ENCODE peak calls at places on chromosome X, in nine cellular contexts. One of them, this sample, is unnamed.

GRCh38 chrX:1051421-1051820 is 161.0 kb downstream of the CRLF2 start:
- DNase-seq in mucosa of descending colon: no peak
- DNase-seq in PC-3: no peak
- DNase-seq in fibroblast of lung: no peak
- DNase-seq in cardiac fibroblast: no peak
- DNase-seq in left ventricle myocardium inferior: no peak
- DNase-seq in AG04450: no peak
- DNase-seq in right lobe of liver: no peak
- DNase-seq in heart left ventricle: no peak
- DNase-seq in this sample: no peak

GRCh38 chrX:57587607-57588006 is 4.2 kb upstream of the ZXDB start:
- DNase-seq in mucosa of descending colon: no peak
- DNase-seq in PC-3: no peak
- DNase-seq in fibroblast of lung: no peak
- DNase-seq in cardiac fibroblast: no peak
- DNase-seq in left ventricle myocardium inferior: no peak
- DNase-seq in AG04450: no peak
- DNase-seq in right lobe of liver: no peak
- DNase-seq in heart left ventricle: no peak
- DNase-seq in this sample: no peak

GRCh38 chrX:129496625-129497024 is 26.7 kb downstream of the SMARCA1 start:
- DNase-seq in mucosa of descending colon: no peak
- DNase-seq in PC-3: peak
- DNase-seq in fibroblast of lung: peak
- DNase-seq in cardiac fibroblast: peak
- DNase-seq in left ventricle myocardium inferior: no peak
- DNase-seq in AG04450: no peak
- DNase-seq in right lobe of liver: no peak
- DNase-seq in heart left ventricle: no peak
- DNase-seq in this sample: no peak

GRCh38 chrX:37685452-37686347 is at the start of gene XK:
- DNase-seq in mucosa of descending colon: peak
- DNase-seq in PC-3: peak
- DNase-seq in fibroblast of lung: peak
- DNase-seq in cardiac fibroblast: peak
- DNase-seq in left ventricle myocardium inferior: peak
- DNase-seq in AG04450: no peak
- DNase-seq in right lobe of liver: peak
- DNase-seq in heart left ventricle: peak
- DNase-seq in this sample: no peak

GRCh38 chrX:2654436-2655340 is 36.4 kb upstream of the CD99 start:
- DNase-seq in mucosa of descending colon: peak
- DNase-seq in PC-3: no peak
- DNase-seq in fibroblast of lung: no peak
- DNase-seq in cardiac fibroblast: no peak
- DNase-seq in left ventricle myocardium inferior: no peak
- DNase-seq in AG04450: no peak
- DNase-seq in right lobe of liver: peak
- DNase-seq in heart left ventricle: no peak
- DNase-seq in this sample: no peak

GRCh38 chrX:29478336-29479069 is 736.9 kb upstream of the MAGEB2 start:
- DNase-seq in mucosa of descending colon: no peak
- DNase-seq in PC-3: peak
- DNase-seq in fibroblast of lung: peak
- DNase-seq in cardiac fibroblast: peak
- DNase-seq in left ventricle myocardium inferior: no peak
- DNase-seq in AG04450: no peak
- DNase-seq in right lobe of liver: peak
- DNase-seq in heart left ventricle: no peak
- DNase-seq in this sample: no peak

GRCh38 chrX:130770615-130771014 is 132.4 kb downstream of the ENOX2 start:
- DNase-seq in mucosa of descending colon: no peak
- DNase-seq in PC-3: peak
- DNase-seq in fibroblast of lung: peak
- DNase-seq in cardiac fibroblast: peak
- DNase-seq in left ventricle myocardium inferior: no peak
- DNase-seq in AG04450: peak
- DNase-seq in right lobe of liver: no peak
- DNase-seq in heart left ventricle: no peak
- DNase-seq in this sample: peak

GRCh38 chrX:31186693-31187338 is 115.0 kb upstream of the FTHL17 start:
- DNase-seq in mucosa of descending colon: no peak
- DNase-seq in PC-3: no peak
- DNase-seq in fibroblast of lung: no peak
- DNase-seq in cardiac fibroblast: no peak
- DNase-seq in left ventricle myocardium inferior: no peak
- DNase-seq in AG04450: no peak
- DNase-seq in right lobe of liver: no peak
- DNase-seq in heart left ventricle: no peak
- DNase-seq in this sample: no peak

GRCh38 chrX:55026143-55026542 is 4.6 kb downstream of the ALAS2 start:
- DNase-seq in mucosa of descending colon: no peak
- DNase-seq in PC-3: peak
- DNase-seq in fibroblast of lung: peak
- DNase-seq in cardiac fibroblast: peak
- DNase-seq in left ventricle myocardium inferior: no peak
- DNase-seq in AG04450: no peak
- DNase-seq in right lobe of liver: no peak
- DNase-seq in heart left ventricle: no peak
- DNase-seq in this sample: no peak

GRCh38 chrX:134836497-134836968 is 154.3 kb upstream of the SMIM10 start:
- DNase-seq in mucosa of descending colon: no peak
- DNase-seq in PC-3: peak
- DNase-seq in fibroblast of lung: peak
- DNase-seq in cardiac fibroblast: peak
- DNase-seq in left ventricle myocardium inferior: no peak
- DNase-seq in AG04450: no peak
- DNase-seq in right lobe of liver: no peak
- DNase-seq in heart left ventricle: no peak
- DNase-seq in this sample: no peak

GRCh38 chrX:142250502-142250901 is 45.4 kb upstream of the MAGEC2 start:
- DNase-seq in mucosa of descending colon: no peak
- DNase-seq in PC-3: peak
- DNase-seq in fibroblast of lung: no peak
- DNase-seq in cardiac fibroblast: no peak
- DNase-seq in left ventricle myocardium inferior: no peak
- DNase-seq in AG04450: no peak
- DNase-seq in right lobe of liver: no peak
- DNase-seq in heart left ventricle: no peak
- DNase-seq in this sample: no peak

GRCh38 chrX:39247536-39247935 is 446.3 kb downstream of the MID1IP1 start:
- DNase-seq in mucosa of descending colon: no peak
- DNase-seq in PC-3: no peak
- DNase-seq in fibroblast of lung: no peak
- DNase-seq in cardiac fibroblast: no peak
- DNase-seq in left ventricle myocardium inferior: no peak
- DNase-seq in AG04450: no peak
- DNase-seq in right lobe of liver: no peak
- DNase-seq in heart left ventricle: no peak
- DNase-seq in this sample: no peak

GRCh38 chrX:39244146-39244545 is 442.9 kb downstream of the MID1IP1 start:
- DNase-seq in mucosa of descending colon: no peak
- DNase-seq in PC-3: no peak
- DNase-seq in fibroblast of lung: no peak
- DNase-seq in cardiac fibroblast: no peak
- DNase-seq in left ventricle myocardium inferior: no peak
- DNase-seq in AG04450: no peak
- DNase-seq in right lobe of liver: no peak
- DNase-seq in heart left ventricle: no peak
- DNase-seq in this sample: no peak

GRCh38 chrX:39245024-39245423 is 443.8 kb downstream of the MID1IP1 start:
- DNase-seq in mucosa of descending colon: no peak
- DNase-seq in PC-3: no peak
- DNase-seq in fibroblast of lung: no peak
- DNase-seq in cardiac fibroblast: no peak
- DNase-seq in left ventricle myocardium inferior: no peak
- DNase-seq in AG04450: no peak
- DNase-seq in right lobe of liver: no peak
- DNase-seq in heart left ventricle: no peak
- DNase-seq in this sample: no peak

GRCh38 chrX:39238017-39238416 is 436.8 kb downstream of the MID1IP1 start:
- DNase-seq in mucosa of descending colon: no peak
- DNase-seq in PC-3: no peak
- DNase-seq in fibroblast of lung: peak
- DNase-seq in cardiac fibroblast: no peak
- DNase-seq in left ventricle myocardium inferior: no peak
- DNase-seq in AG04450: no peak
- DNase-seq in right lobe of liver: no peak
- DNase-seq in heart left ventricle: no peak
- DNase-seq in this sample: no peak

GRCh38 chrX:39242187-39242586 is 440.9 kb downstream of the MID1IP1 start:
- DNase-seq in mucosa of descending colon: no peak
- DNase-seq in PC-3: peak
- DNase-seq in fibroblast of lung: peak
- DNase-seq in cardiac fibroblast: peak
- DNase-seq in left ventricle myocardium inferior: no peak
- DNase-seq in AG04450: no peak
- DNase-seq in right lobe of liver: no peak
- DNase-seq in heart left ventricle: no peak
- DNase-seq in this sample: no peak
- TF ChIP-seq CTCF in mucosa of descending colon: no peak
- TF ChIP-seq CTCF in PC-3: peak
- TF ChIP-seq CTCF in fibroblast of lung: peak
- TF ChIP-seq CTCF in cardiac fibroblast: peak
- TF ChIP-seq CTCF in left ventricle myocardium inferior: peak
- TF ChIP-seq CTCF in AG04450: peak
- TF ChIP-seq CTCF in right lobe of liver: peak
- TF ChIP-seq CTCF in heart left ventricle: peak
- TF ChIP-seq CTCF in this sample: peak

GRCh38 chrX:40201486-40201885 is 103.7 kb upstream of the BCOR start:
- DNase-seq in mucosa of descending colon: no peak
- DNase-seq in PC-3: no peak
- DNase-seq in fibroblast of lung: no peak
- DNase-seq in cardiac fibroblast: no peak
- DNase-seq in left ventricle myocardium inferior: no peak
- DNase-seq in AG04450: no peak
- DNase-seq in right lobe of liver: no peak
- DNase-seq in heart left ventricle: no peak
- DNase-seq in this sample: no peak

GRCh38 chrX:40207626-40208025 is 109.9 kb upstream of the BCOR start:
- DNase-seq in mucosa of descending colon: no peak
- DNase-seq in PC-3: peak
- DNase-seq in fibroblast of lung: peak
- DNase-seq in cardiac fibroblast: peak
- DNase-seq in left ventricle myocardium inferior: no peak
- DNase-seq in AG04450: no peak
- DNase-seq in right lobe of liver: no peak
- DNase-seq in heart left ventricle: no peak
- DNase-seq in this sample: no peak

GRCh38 chrX:40205471-40205870 is 107.7 kb upstream of the BCOR start:
- DNase-seq in mucosa of descending colon: peak
- DNase-seq in PC-3: no peak
- DNase-seq in fibroblast of lung: no peak
- DNase-seq in cardiac fibroblast: no peak
- DNase-seq in left ventricle myocardium inferior: no peak
- DNase-seq in AG04450: no peak
- DNase-seq in right lobe of liver: no peak
- DNase-seq in heart left ventricle: no peak
- DNase-seq in this sample: no peak

GRCh38 chrX:40199704-40200103 is 101.9 kb upstream of the BCOR start:
- DNase-seq in mucosa of descending colon: no peak
- DNase-seq in PC-3: peak
- DNase-seq in fibroblast of lung: no peak
- DNase-seq in cardiac fibroblast: no peak
- DNase-seq in left ventricle myocardium inferior: no peak
- DNase-seq in AG04450: no peak
- DNase-seq in right lobe of liver: no peak
- DNase-seq in heart left ventricle: no peak
- DNase-seq in this sample: no peak

GRCh38 chrX:40202456-40202855 is 104.7 kb upstream of the BCOR start:
- DNase-seq in mucosa of descending colon: no peak
- DNase-seq in PC-3: no peak
- DNase-seq in fibroblast of lung: no peak
- DNase-seq in cardiac fibroblast: no peak
- DNase-seq in left ventricle myocardium inferior: no peak
- DNase-seq in AG04450: no peak
- DNase-seq in right lobe of liver: no peak
- DNase-seq in heart left ventricle: no peak
- DNase-seq in this sample: no peak
- H3K4me3 ChIP-seq in mucosa of descending colon: no peak
- H3K4me3 ChIP-seq in PC-3: no peak
- H3K4me3 ChIP-seq in fibroblast of lung: no peak
- H3K4me3 ChIP-seq in cardiac fibroblast: no peak
- H3K4me3 ChIP-seq in left ventricle myocardium inferior: no peak
- H3K4me3 ChIP-seq in AG04450: no peak
- H3K4me3 ChIP-seq in right lobe of liver: no peak
- H3K4me3 ChIP-seq in heart left ventricle: no peak
- H3K4me3 ChIP-seq in this sample: no peak

DNA sequence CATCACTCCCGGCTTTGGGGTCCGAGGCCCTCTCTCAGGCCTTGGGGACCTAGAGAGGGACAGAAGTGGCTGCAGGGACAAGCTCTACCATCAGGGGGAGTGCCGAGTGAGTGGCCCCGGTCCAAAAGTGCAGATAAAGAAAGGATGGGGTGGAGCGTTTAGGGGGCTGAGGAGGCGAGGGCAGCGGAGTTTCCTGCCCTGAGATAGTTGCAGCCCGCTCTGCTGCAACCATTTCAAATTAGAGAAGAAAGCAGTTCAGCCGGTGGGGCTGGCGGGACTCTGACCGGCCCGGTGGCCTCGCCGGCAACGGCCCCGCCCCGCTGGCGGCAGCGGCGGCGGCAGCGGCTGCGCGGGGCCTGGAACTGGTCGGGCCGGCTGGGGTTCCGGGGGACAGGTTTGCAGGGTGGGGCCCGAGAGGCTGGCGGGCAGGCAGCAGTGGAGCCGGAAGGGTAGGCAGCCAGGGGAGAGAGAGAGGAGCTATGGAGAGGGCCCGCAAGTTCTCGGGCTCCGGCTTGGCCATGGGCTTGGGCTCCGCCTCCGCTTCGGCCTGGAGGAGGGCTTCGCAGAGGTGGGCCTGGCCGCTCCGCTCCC is 7.6 kb downstream of the DLG3 start:
- DNase-seq in mucosa of descending colon: peak
- DNase-seq in PC-3: peak
- DNase-seq in fibroblast of lung: peak
- DNase-seq in cardiac fibroblast: peak
- DNase-seq in left ventricle myocardium inferior: peak
- DNase-seq in AG04450: no peak
- DNase-seq in right lobe of liver: peak
- DNase-seq in heart left ventricle: peak
- DNase-seq in this sample: no peak
- TF ChIP-seq CTCF in mucosa of descending colon: no peak
- TF ChIP-seq CTCF in PC-3: peak
- TF ChIP-seq CTCF in fibroblast of lung: peak
- TF ChIP-seq CTCF in cardiac fibroblast: peak
- TF ChIP-seq CTCF in left ventricle myocardium inferior: peak
- TF ChIP-seq CTCF in AG04450: peak
- TF ChIP-seq CTCF in right lobe of liver: peak
- TF ChIP-seq CTCF in heart left ventricle: peak
- TF ChIP-seq CTCF in this sample: peak

DNA sequence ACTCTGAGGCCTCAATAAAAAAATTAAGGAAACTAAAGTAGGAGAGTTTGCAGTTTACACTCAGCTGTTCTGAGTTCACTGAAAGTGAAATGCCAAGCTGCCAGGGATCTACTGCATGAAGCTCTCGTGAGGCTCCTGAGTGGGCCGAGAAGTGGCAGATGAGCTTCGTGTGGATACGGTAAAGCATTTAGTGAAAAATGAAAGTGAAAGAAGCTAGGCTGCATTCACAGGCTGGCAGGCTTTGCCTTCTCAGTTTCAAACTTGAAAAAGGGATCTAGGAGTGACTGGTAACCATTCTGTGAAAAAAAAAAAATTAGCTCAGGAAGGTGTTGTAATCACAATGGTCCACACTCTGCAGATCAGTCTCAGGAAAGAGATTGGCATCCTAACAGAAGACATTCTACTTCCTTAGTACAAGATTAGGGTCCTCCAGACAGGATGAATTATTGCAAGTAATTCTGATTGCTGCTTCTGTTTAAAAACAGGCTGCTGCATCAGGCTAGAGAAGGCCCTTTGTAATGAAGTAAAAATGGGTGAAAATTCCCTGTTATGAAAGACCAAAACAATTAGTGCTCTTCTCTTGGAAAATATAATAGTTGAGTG is 679.9 kb downstream of the RPA4 start:
- DNase-seq in mucosa of descending colon: peak
- DNase-seq in PC-3: peak
- DNase-seq in fibroblast of lung: peak
- DNase-seq in cardiac fibroblast: peak
- DNase-seq in left ventricle myocardium inferior: peak
- DNase-seq in AG04450: peak
- DNase-seq in right lobe of liver: peak
- DNase-seq in heart left ventricle: peak
- DNase-seq in this sample: peak
- H3K4me3 ChIP-seq in mucosa of descending colon: no peak
- H3K4me3 ChIP-seq in PC-3: peak
- H3K4me3 ChIP-seq in fibroblast of lung: peak
- H3K4me3 ChIP-seq in cardiac fibroblast: peak
- H3K4me3 ChIP-seq in left ventricle myocardium inferior: peak
- H3K4me3 ChIP-seq in AG04450: peak
- H3K4me3 ChIP-seq in right lobe of liver: peak
- H3K4me3 ChIP-seq in heart left ventricle: peak
- H3K4me3 ChIP-seq in this sample: no peak

This sample was measured in AG09309.